ENCODE peak calls at places on chromosome X, in seven cellular contexts. R is stimulated activated CD4-positive, alpha-beta T cell treated with anti-CD3 and anti-CD28 coated beads, TNF-alpha, amount 100 ng/mL, for 24 hours; J is NCI-H2081; G is adipocyte; K is glutamatergic neuron; E is amniotic stem cell; S is T follicular helper cell. H is an unnamed sample.

GRCh38 chrX:119617511-119618164 is 11.4 kb upstream of the NKRF start:
- DNase-seq in R (no peak), J (no peak), G (no peak), K (no peak), E (no peak), S (no peak), H (no peak)

GRCh38 chrX:16436348-16437188 is 213.4 kb upstream of the S100G start:
- DNase-seq in R (peak), J (peak), G (peak), K (peak), E (peak), S (peak), H (peak)

GRCh38 chrX:74613350-74614192 is 853 bp downstream of the RLIM start:
- DNase-seq in R (no peak), J (no peak), G (peak), K (peak), E (peak), S (no peak), H (peak)

GRCh38 chrX:151370906-151371305 is 26.1 kb upstream of the VMA21 start:
- DNase-seq in R (no peak), J (no peak), G (no peak), K (no peak), E (no peak), S (no peak), H (peak)

GRCh38 chrX:7168366-7168765 is 20.4 kb upstream of the PUDP start:
- DNase-seq in R (no peak), J (no peak), G (no peak), K (no peak), E (no peak), S (no peak), H (no peak)

GRCh38 chrX:48475295-48475694 is 704 bp upstream of the FTSJ1 start:
- DNase-seq in R (no peak), J (no peak), G (no peak), K (no peak), E (no peak), S (no peak), H (no peak)

GRCh38 chrX:13473666-13474516 is 95.5 kb upstream of the EGFL6 start:
- DNase-seq in R (no peak), J (no peak), G (peak), K (no peak), E (no peak), S (no peak), H (peak)

GRCh38 chrX:40247848-40248622 is 150.3 kb upstream of the BCOR start:
- DNase-seq in R (no peak), J (no peak), G (no peak), K (no peak), E (no peak), S (no peak), H (no peak)

GRCh38 chrX:38881066-38881465 is 79.8 kb downstream of the MID1IP1 start:
- DNase-seq in R (no peak), J (no peak), G (no peak), K (no peak), E (no peak), S (no peak), H (no peak)

H was measured in fibroblast of pulmonary artery.